ENCODE peak calls at places on chromosomes 12 and 14, in nine cellular contexts. X is HT-29; T is pancreas; O is activated CD4-positive, CD25-positive, alpha-beta regulatory T cell treated with anti-CD3 and anti-CD28 coated beads, Interleukin-2, amount 50 U/mL, for 72 hours; M is Calu3; C is left cardiac atrium; L is stimulated activated naive CD8-positive, alpha-beta T cell treated with anti-CD3 and anti-CD28 coated beads, Interleukin-15, amount 100 ng/mL, for 72 hours; U is lower lobe of right lung; A is HCT116. G is an unnamed sample.

GRCh38 chr12:72277415-72277814 is 5.2 kb downstream of the TRHDE start:
- DNase-seq in A (no peak), C (no peak), U (no peak), X (no peak), L (no peak), M (no peak), T (no peak), O (no peak), G (peak; percentile 87)

GRCh38 chr14:52988153-52988552 is 37.3 kb upstream of the FERMT2 start:
- DNase-seq in C (no peak), M (no peak), O (no peak), L (no peak), X (no peak), A (no peak), T (no peak), U (no peak), G (no peak)

GRCh38 chr14:91125271-91125661 is 11.4 kb downstream of the DGLUCY start:
- DNase-seq in A (no peak), O (no peak), L (no peak), T (no peak), C (no peak), M (no peak), X (no peak), U (no peak), G (peak; percentile 93)

GRCh38 chr14:74085047-74085637 is 386 bp downstream of the LIN52 start:
- DNase-seq in U (no peak), X (no peak), M (no peak), C (peak; percentile 25), L (no peak), O (peak; percentile 38), A (no peak), T (no peak), G (no peak)

GRCh38 chr12:94615284-94616216 is 34.8 kb downstream of the TMCC3 start:
- DNase-seq in L (no peak), U (no peak), A (no peak), C (peak; percentile 58), M (peak; percentile 61), X (peak; percentile 59), T (peak; percentile 62), O (no peak), G (peak; percentile 15)

GRCh38 chr12:53499261-53500118 is at the start of gene MAP3K12:
- DNase-seq in T (peak; percentile 65), X (no peak), M (peak; percentile 32), U (peak; percentile 70), A (no peak), L (peak; percentile 71), C (peak; percentile 77), O (peak; percentile 66), G (peak; percentile 87)

GRCh38 chr12:114528766-114529165 is 122.8 kb upstream of the TBX5 start:
- DNase-seq in L (no peak), M (no peak), C (no peak), O (no peak), U (no peak), T (no peak), X (no peak), A (no peak), G (no peak)

GRCh38 chr12:118126119-118126757 is 9.7 kb upstream of the PEBP1 start:
- DNase-seq in U (peak; percentile 74), M (no peak), X (no peak), L (no peak), T (peak; percentile 93), O (no peak), C (no peak), A (no peak), G (no peak)

GRCh38 chr14:50816419-50817047 is 14.4 kb downstream of the NIN start:
- DNase-seq in O (no peak), U (no peak), T (no peak), M (peak; percentile 11), C (no peak), A (no peak), X (no peak), L (no peak), G (no peak)

GRCh38 chr12:117052386-117053049 is 46.7 kb downstream of the TESC start:
- DNase-seq in A (no peak), X (no peak), M (no peak), O (no peak), U (no peak), L (no peak), T (no peak), C (no peak), G (no peak)

GRCh38 chr12:34399631-34400422 is 377.5 kb downstream of the ALG10 start:
- DNase-seq in U (peak; percentile 32), A (no peak), T (peak; percentile 1), L (no peak), C (peak; percentile 4), O (peak; percentile 25), X (no peak), M (no peak), G (no peak)

GRCh38 chr12:42568952-42569916 is 20.3 kb downstream of the PRICKLE1 start:
- DNase-seq in A (peak; percentile 49), L (no peak), O (no peak), M (no peak), X (peak; percentile 56), U (no peak), C (no peak), T (no peak), G (peak; percentile 51)